ENCODE peak calls at places on chromosome 3, in six cellular contexts. X is upper lobe of left lung, T is ovary, U is RWPE2, Y is endothelial cell of umbilical vein, A is SJSA1. J is an unnamed sample. For H3K9me3, the result is how much of the 10 kb centered on the place peaks cover.

GRCh38 chr3:10565814-10566213 is 60.4 kb upstream of the ATP2B2 start:
- DNase-seq in X (no peak), Y (no peak), A (no peak), U (no peak), T (no peak), J (no peak)

GRCh38 chr3:182523836-182524235 is 269.5 kb upstream of the ATP11B start:
- DNase-seq in A (no peak), T (no peak), Y (no peak), X (no peak), U (no peak), J (no peak)

GRCh38 chr3:49534581-49535495 is 19.4 kb upstream of the BSN start:
- DNase-seq in U (no peak), Y (no peak), A (no peak), X (no peak), T (peak), J (no peak)

GRCh38 chr3:71109241-71109976 is 474.1 kb downstream of the FOXP1 start:
- DNase-seq in T (no peak), U (no peak), X (no peak), A (peak), Y (peak), J (no peak)

GRCh38 chr3:85554153-85554552 is 595.4 kb downstream of the CADM2 start:
- DNase-seq in X (no peak), A (no peak), T (no peak), Y (no peak), U (no peak), J (no peak)

GRCh38 chr3:8648873-8649741 is 4.5 kb upstream of the SSUH2 start:
- DNase-seq in A (no peak), X (no peak), T (no peak), Y (no peak), U (no peak), J (peak)

GRCh38 chr3:160618363-160618762 is 53.0 kb upstream of the KPNA4 start:
- DNase-seq in T (no peak), A (no peak), U (no peak), Y (no peak), X (no peak), J (no peak)

GRCh38 chr3:97949743-97950142 is 22.5 kb downstream of the RIOX2 start:
- DNase-seq in U (no peak), A (no peak), Y (no peak), T (no peak), X (no peak), J (no peak)

GRCh38 chr3:133942761-133943535 is 47.3 kb upstream of the RAB6B start:
- DNase-seq in A (no peak), T (no peak), Y (no peak), U (no peak), X (no peak), J (peak)

GRCh38 chr3:23320586-23321570 is 117.8 kb downstream of the UBE2E2 start:
- DNase-seq in Y (no peak), T (no peak), X (no peak), A (no peak), U (no peak), J (no peak)

GRCh38 chr3:58271901-58272501 is 34.0 kb upstream of the RPP14 start:
- DNase-seq in A (peak), T (no peak), X (no peak), U (no peak), Y (peak), J (no peak)

GRCh38 chr3:65752636-65753035 is 286.1 kb downstream of the MAGI1 start:
- DNase-seq in U (no peak), T (no peak), A (no peak), X (no peak), Y (no peak), J (no peak)

GRCh38 chr3:32454111-32454510 is 48.5 kb downstream of the CMTM6 start:
- DNase-seq in A (peak), T (no peak), U (no peak), X (no peak), Y (no peak), J (no peak)

GRCh38 chr3:133944181-133944580 is 48.5 kb upstream of the RAB6B start:
- DNase-seq in U (peak), X (no peak), A (peak), T (no peak), Y (peak), J (peak)

GRCh38 chr3:9808345-9809037 is 1.6 kb upstream of the TTLL3 start:
- DNase-seq in X (no peak), A (peak), U (no peak), Y (peak), T (no peak), J (peak)

GRCh38 chr3:16112910-16113504 is 61.5 kb upstream of the GALNT15 start:
- DNase-seq in X (no peak), A (no peak), T (no peak), Y (no peak), U (no peak), J (no peak)

GRCh38 chr3:128328546-128329458 is 137.9 kb downstream of the DNAJB8 start:
- DNase-seq in Y (no peak), U (no peak), T (no peak), A (peak), X (no peak), J (peak)

GRCh38 chr3:65251375-65251774 is 563.6 kb upstream of the ADAMTS9 start:
- DNase-seq in A (no peak), Y (no peak), X (no peak), T (no peak), U (no peak), J (no peak)

GRCh38 chr3:23805881-23806321 is at the start of gene UBE2E1:
- DNase-seq in X (peak), T (peak), U (peak), Y (peak), A (peak), J (peak)

GRCh38 chr3:150265305-150265704 is 142.8 kb upstream of the TSC22D2 start:
- DNase-seq in U (no peak), A (no peak), X (no peak), T (no peak), Y (no peak), J (no peak)

GRCh38 chr3:100256724-100257123 is 4.1 kb upstream of the TBC1D23 start:
- DNase-seq in X (no peak), A (no peak), U (no peak), T (no peak), Y (no peak), J (no peak)

GRCh38 chr3:74663178-74663577 is 48.7 kb upstream of the CNTN3 start:
- DNase-seq in X (no peak), A (no peak), U (no peak), T (no peak), Y (no peak), J (no peak)

GRCh38 chr3:5038243-5038642 is 59.0 kb downstream of the BHLHE40 start:
- DNase-seq in T (no peak), Y (no peak), U (no peak), X (no peak), A (no peak), J (peak)

GRCh38 chr3:28950614-28951013 is 330.3 kb upstream of the RBMS3 start:
- DNase-seq in A (no peak), T (no peak), Y (no peak), U (no peak), X (no peak), J (no peak)

GRCh38 chr3:28951773-28952556 is 328.9 kb upstream of the RBMS3 start:
- DNase-seq in U (no peak), Y (no peak), T (no peak), A (no peak), X (no peak), J (no peak)

GRCh38 chr3:28949580-28949979 is 331.3 kb upstream of the RBMS3 start:
- DNase-seq in X (no peak), T (no peak), A (no peak), Y (no peak), U (no peak), J (no peak)

DNA sequence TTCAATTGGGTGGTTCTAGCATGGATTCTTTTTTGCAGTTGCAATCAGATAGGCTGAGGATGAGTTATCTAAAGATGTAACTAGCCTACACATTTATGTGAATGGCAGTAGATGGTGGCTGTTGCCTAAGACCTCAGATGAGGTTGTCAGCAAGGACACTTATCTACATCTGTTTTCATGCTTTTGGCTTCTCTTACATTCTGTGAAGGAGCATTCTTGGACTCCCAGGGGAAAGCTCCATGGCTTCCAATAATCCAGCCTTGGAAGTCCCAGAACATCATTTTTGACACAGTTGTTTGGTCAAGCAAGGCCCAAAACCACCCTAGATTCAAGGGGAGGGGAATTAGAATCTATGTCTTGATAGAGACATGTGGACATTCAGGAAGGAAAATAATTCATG is 332.2 kb upstream of the RBMS3 start:
- DNase-seq in U (no peak), A (no peak), Y (no peak), T (no peak), X (no peak), J (no peak)
- H3K9me3 ChIP-seq in U (under half), A (under half), Y (under half), T (under half), X (under half), J (under half)

GRCh38 chr3:44890258-44890657 is 15.8 kb downstream of the TGM4 start:
- DNase-seq in A (no peak), T (no peak), X (no peak), Y (no peak), U (no peak), J (no peak)
- H3K4me3 ChIP-seq in A (no peak), T (no peak), X (no peak), Y (no peak), U (no peak), J (no peak)

GRCh38 chr3:189459231-189459630 is 172.0 kb upstream of the TP63 start:
- DNase-seq in X (no peak), U (no peak), A (no peak), Y (no peak), T (no peak), J (no peak)
- H3K9me3 ChIP-seq in X (under half), U (under half), A (under half), Y (under half), T (under half), J (under half)

GRCh38 chr3:56469141-56469540 is 874 bp upstream of the ERC2 start:
- DNase-seq in U (no peak), A (no peak), T (no peak), Y (peak), X (no peak), J (no peak)

GRCh38 chr3:56468184-56469106 is at the start of gene ERC2:
- DNase-seq in T (peak), X (peak), A (peak), U (no peak), Y (peak), J (no peak)

GRCh38 chr3:56471771-56472170 is 3.5 kb upstream of the ERC2 start:
- DNase-seq in T (no peak), Y (no peak), X (no peak), A (no peak), U (no peak), J (no peak)

GRCh38 chr3:56467108-56467507 is 1.2 kb downstream of the ERC2 start:
- DNase-seq in T (peak), X (no peak), Y (peak), U (no peak), A (no peak), J (no peak)

GRCh38 chr3:56467801-56468183 is 475 bp downstream of the ERC2 start:
- DNase-seq in A (no peak), U (no peak), Y (no peak), X (peak), T (peak), J (no peak)
- H3K4me3 ChIP-seq in A (peak), U (peak), Y (peak), X (peak), T (peak), J (no peak)

GRCh38 chr3:76657909-76658308 is 382.0 kb upstream of the ROBO2 start:
- DNase-seq in A (no peak), X (no peak), Y (no peak), U (no peak), T (no peak), J (no peak)
- H3K9me3 ChIP-seq in A (under half), X (under half), Y (under half), U (under half), T (under half), J (under half)

DNA sequence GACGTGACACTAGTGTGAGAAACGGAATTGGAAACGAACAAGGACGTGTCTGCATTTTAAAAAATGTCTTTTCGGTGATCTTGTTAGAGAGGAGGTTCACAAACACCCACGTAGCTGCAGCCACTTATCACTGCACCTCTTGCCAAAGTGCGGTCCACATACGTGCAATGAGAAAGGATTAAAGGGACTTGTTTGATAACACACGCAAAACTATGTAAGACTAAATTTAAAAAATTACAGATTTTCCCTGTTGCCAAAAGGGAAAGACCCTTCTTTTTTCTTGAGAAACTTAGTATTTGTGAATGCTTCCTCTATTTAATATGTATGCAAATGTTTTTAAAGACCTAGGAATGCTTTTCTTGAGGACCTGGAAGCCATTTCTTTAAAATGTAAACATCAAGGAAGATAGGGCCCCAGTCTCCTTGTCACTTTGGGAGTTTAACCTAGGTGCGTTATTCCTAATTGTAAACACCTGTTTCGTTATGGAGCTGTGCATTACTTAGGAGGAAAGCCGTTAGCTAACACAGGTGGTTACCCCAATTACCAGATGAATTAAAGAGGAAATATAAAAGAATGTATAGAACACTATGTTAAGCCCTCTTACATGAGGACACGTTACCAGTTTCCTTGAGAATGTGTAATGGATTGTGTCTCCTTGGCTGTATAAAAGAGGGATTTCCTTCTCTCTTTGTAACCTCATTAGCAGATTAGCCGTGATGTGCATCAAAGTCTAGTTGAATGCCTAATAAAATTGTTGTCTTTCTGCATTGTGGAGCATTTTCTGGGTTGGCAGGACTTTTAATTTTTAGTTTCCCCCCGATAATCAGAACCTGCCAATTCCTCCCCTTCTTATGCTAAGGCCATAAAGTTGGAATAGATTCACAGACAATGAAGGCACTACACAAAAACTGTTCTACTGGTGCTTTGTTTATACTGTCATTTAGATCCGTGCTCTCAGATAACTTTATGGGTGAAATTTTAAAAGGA is 1.0 kb downstream of the LEKR1 start:
- DNase-seq in X (no peak), A (no peak), T (no peak), Y (no peak), U (no peak), J (no peak)
- H3K4me3 ChIP-seq in X (peak), A (peak), T (peak), Y (peak), U (peak), J (peak)

J was measured in spleen.